ENCODE peak calls at places on chromosomes 13 and 19, in four cellular contexts. O is nephron progenitor cell, R is right lobe of liver, K is lower lobe of right lung. Z is an unnamed sample.

GRCh38 chr19:34336781-34337271 is 28.2 kb upstream of the GPI start:
- DNase-seq in O (peak; percentile 35), R (no peak), K (no peak), Z (no peak)

GRCh38 chr13:31261241-31261640 is 61.5 kb downstream of the B3GLCT start:
- DNase-seq in O (no peak), R (no peak), K (no peak), Z (no peak)

GRCh38 chr13:43445651-43446050 is 341.1 kb downstream of the ENOX1 start:
- DNase-seq in O (no peak), R (no peak), K (no peak), Z (no peak)

GRCh38 chr13:25469179-25469545 is 97.4 kb downstream of the ATP8A2 start:
- DNase-seq in O (no peak), R (no peak), K (no peak), Z (no peak)

GRCh38 chr19:30069535-30070197 is 127.6 kb downstream of the URI1 start:
- DNase-seq in O (no peak), R (peak; percentile 27), K (no peak), Z (peak; percentile 40)

GRCh38 chr13:67943116-67943515 is 713.0 kb upstream of the PCDH9 start:
- DNase-seq in O (no peak), R (no peak), K (no peak), Z (no peak)

GRCh38 chr13:110854866-110855265 is 60.0 kb downstream of the ANKRD10 start:
- DNase-seq in O (no peak), R (no peak), K (no peak), Z (no peak)

GRCh38 chr19:3440082-3440481 is 40.2 kb downstream of the SMIM24 start:
- DNase-seq in O (no peak), R (peak; percentile 77), K (peak; percentile 72), Z (no peak)

GRCh38 chr19:51681286-51681956 is 11.7 kb upstream of the SPACA6 start:
- DNase-seq in O (no peak), R (no peak), K (no peak), Z (no peak)

GRCh38 chr13:89363144-89363543 is 1692.0 kb downstream of the SLITRK5 start:
- DNase-seq in O (no peak), R (no peak), K (no peak), Z (no peak)

GRCh38 chr13:44046428-44046827 is 166.7 kb downstream of the LACC1 start:
- DNase-seq in O (no peak), R (no peak), K (no peak), Z (no peak)

GRCh38 chr13:46553521-46553885 is 533 bp downstream of the LRCH1 start:
- DNase-seq in O (peak; percentile 47), R (peak; percentile 54), K (peak; percentile 53), Z (no peak)
- TF ChIP-seq CTCF in O (no peak), R (no peak), K (no peak), Z (no peak)

GRCh38 chr19:39124136-39124764 is 1.3 kb upstream of the PAK4 start:
- DNase-seq in O (no peak), R (no peak), K (no peak), Z (no peak)

GRCh38 chr19:39126312-39126561 is 651 bp downstream of the PAK4 start:
- DNase-seq in O (no peak), R (no peak), K (no peak), Z (no peak)

GRCh38 chr19:39125554-39126311 is at the start of gene PAK4:
- DNase-seq in O (peak; percentile 99), R (peak; percentile 99), K (peak; percentile 98), Z (peak; percentile 99)

GRCh38 chr19:39126593-39127187 is 1.1 kb downstream of the PAK4 start:
- DNase-seq in O (no peak), R (peak; percentile 85), K (peak; percentile 72), Z (no peak)

GRCh38 chr19:39125199-39125553 is 410 bp upstream of the PAK4 start:
- DNase-seq in O (no peak), R (no peak), K (no peak), Z (no peak)
- TF ChIP-seq CTCF in O (no peak), R (no peak), K (no peak), Z (no peak)

GRCh38 chr19:14916848-14917247 is 24.4 kb upstream of the OR7C2 start:
- DNase-seq in O (no peak), R (no peak), K (no peak), Z (no peak)
- TF ChIP-seq CTCF in O (no peak), R (no peak), K (no peak), Z (no peak)

GRCh38 chr13:45492538-45492937 is 27.8 kb downstream of the COG3 start:
- DNase-seq in O (no peak), R (no peak), K (no peak), Z (no peak)

GRCh38 chr13:45490068-45490467 is 25.3 kb downstream of the COG3 start:
- DNase-seq in O (no peak), R (no peak), K (no peak), Z (no peak)
- TF ChIP-seq CTCF in O (no peak), R (peak; percentile 17), K (no peak), Z (peak; percentile 27)

DNA sequence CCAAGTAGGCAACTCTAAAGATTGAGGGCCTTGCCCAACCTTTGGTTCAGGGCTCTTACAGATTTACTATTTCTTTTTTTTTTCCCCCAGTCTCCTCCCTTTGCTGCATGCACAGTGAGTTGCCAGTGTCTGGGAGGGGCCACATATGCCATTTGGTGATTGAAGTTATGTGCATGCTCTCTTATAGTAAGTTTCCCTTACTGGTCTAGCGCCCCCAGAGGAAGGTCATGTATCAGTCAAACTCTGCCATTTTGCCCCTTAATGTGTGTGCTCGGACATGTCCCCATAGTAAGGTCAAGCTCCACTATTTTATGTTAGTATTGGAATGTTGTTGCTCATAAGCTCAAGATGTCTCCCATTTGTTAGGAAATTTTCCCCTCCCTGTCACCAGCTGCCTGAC is 1138.0 kb upstream of the SLC10A2 start:
- DNase-seq in O (no peak), R (no peak), K (no peak), Z (no peak)
- TF ChIP-seq CTCF in O (no peak), R (no peak), K (no peak), Z (no peak)

GRCh38 chr13:38872693-38873092 is 117.9 kb downstream of the STOML3 start:
- DNase-seq in O (peak; percentile 68), R (peak; percentile 50), K (peak; percentile 47), Z (no peak)
- TF ChIP-seq CTCF in O (peak; percentile 83), R (peak; percentile 34), K (peak; percentile 44), Z (peak; percentile 54)

GRCh38 chr19:41959056-41960053 is at the start of gene RABAC1:
- DNase-seq in O (peak; percentile 91), R (peak; percentile 93), K (peak; percentile 92), Z (peak; percentile 96)
- TF ChIP-seq CTCF in O (no peak), R (no peak), K (peak; percentile 23), Z (peak; percentile 29)

GRCh38 chr19:50416815-50417137 is 2.0 kb upstream of the SPIB start:
- DNase-seq in O (no peak), R (no peak), K (no peak), Z (no peak)
- TF ChIP-seq CTCF in O (no peak), R (no peak), K (no peak), Z (no peak)